ENCODE peak calls at places on chromosomes 3 and 15, in eight cellular contexts. P is anterior cingulate cortex, Y is GM19239, F is pancreas, W is OCI-LY7, M is RCC 7860, K is caudate nucleus, I is lower leg skin. R is an unnamed sample.
A peak's percentile ranks its signal among the peaks of the same experiment; 100 is the strongest.

GRCh38 chr15:73328986-73329385 is 39.8 kb downstream of the HCN4 start:
- DNase-seq in P (no peak), I (no peak), Y (no peak), F (no peak), K (no peak), W (no peak), M (no peak), R (no peak)

GRCh38 chr3:5021116-5021515 is 41.9 kb downstream of the BHLHE40 start:
- DNase-seq in F (no peak), K (no peak), M (no peak), I (no peak), W (no peak), P (no peak), Y (no peak), R (no peak)

GRCh38 chr3:111681705-111682426 is 86.7 kb upstream of the ZBED2 start:
- DNase-seq in P (no peak), W (no peak), Y (no peak), I (no peak), K (no peak), F (no peak), M (no peak), R (no peak)

GRCh38 chr3:69033470-69033869 is 18.7 kb downstream of the TMF1 start:
- DNase-seq in I (no peak), P (no peak), W (no peak), K (no peak), M (peak; percentile 53), F (no peak), Y (no peak), R (peak; percentile 70)

GRCh38 chr3:38038447-38038911 is 529 bp upstream of the DLEC1 start:
- DNase-seq in W (no peak), M (no peak), F (no peak), Y (no peak), I (no peak), P (no peak), K (no peak), R (no peak)

GRCh38 chr15:99485153-99485947 is 80.4 kb upstream of the MEF2A start:
- DNase-seq in I (peak; percentile 73), P (no peak), M (no peak), K (no peak), W (no peak), Y (no peak), F (no peak), R (no peak)

GRCh38 chr3:197297476-197298340 is 704 bp downstream of the DLG1 start:
- DNase-seq in P (peak; percentile 74), K (peak; percentile 47), Y (peak; percentile 81), M (peak; percentile 69), F (peak; percentile 84), W (peak; percentile 93), I (peak; percentile 97), R (peak; percentile 93)

GRCh38 chr3:98817546-98817945 is 54.4 kb downstream of the ST3GAL6 start:
- DNase-seq in F (no peak), K (no peak), W (peak; percentile 69), I (no peak), M (peak; percentile 67), P (no peak), Y (peak; percentile 18), R (peak; percentile 67)

GRCh38 chr15:63985221-63986184 is 60.8 kb downstream of the DAPK2 start:
- DNase-seq in P (no peak), K (no peak), F (peak; percentile 84), Y (no peak), W (no peak), I (peak; percentile 88), M (no peak), R (peak; percentile 48)

GRCh38 chr3:126119008-126119675 is 35.2 kb upstream of the SLC41A3 start:
- DNase-seq in W (no peak), F (peak; percentile 5), K (no peak), P (no peak), Y (no peak), M (no peak), I (peak; percentile 72), R (no peak)

GRCh38 chr3:52779411-52780297 is 2.3 kb downstream of the ITIH1 start:
- DNase-seq in M (no peak), I (peak; percentile 62), W (peak; percentile 12), K (no peak), F (no peak), P (no peak), Y (no peak), R (no peak)

GRCh38 chr15:60945196-60945595 is 283.9 kb downstream of the RORA start:
- DNase-seq in Y (no peak), F (peak; percentile 87), M (no peak), I (no peak), P (peak; percentile 13), K (no peak), W (no peak), R (no peak)

GRCh38 chr3:46574263-46574662 is 8.2 kb upstream of the LRRC2 start:
- DNase-seq in F (no peak), I (peak; percentile 52), W (no peak), P (no peak), K (no peak), Y (no peak), M (no peak), R (peak; percentile 66)

GRCh38 chr3:27486328-27486727 is 2.1 kb upstream of the SLC4A7 start:
- DNase-seq in K (no peak), Y (no peak), F (no peak), I (no peak), W (no peak), P (no peak), M (no peak), R (no peak)

GRCh38 chr3:58657036-58657435 is 9.5 kb downstream of the FAM3D start:
- DNase-seq in F (no peak), K (no peak), P (no peak), Y (no peak), I (peak; percentile 64), W (no peak), M (no peak), R (no peak)